ENCODE peak calls at places on chromosomes 4 and X, in six cellular contexts. U, C, N, X, F and J are unnamed samples.

GRCh38 chr4:139857021-139857420 is 191.4 kb downstream of the MGST2 start:
- DNase-seq in C (no peak), X (no peak), U (no peak), F (no peak), N (peak), J (no peak)

GRCh38 chr4:186240848-186241491 is 13.7 kb downstream of the KLKB1 start:
- DNase-seq in N (no peak), X (no peak), C (no peak), U (no peak), F (no peak), J (no peak)

GRCh38 chrX:47156611-47157520 is 11.8 kb downstream of the RBM10 start:
- DNase-seq in U (no peak), N (peak), F (no peak), X (no peak), C (no peak), J (no peak)

GRCh38 chrX:134377537-134377936 is 82.4 kb upstream of the HPRT1 start:
- DNase-seq in U (no peak), F (no peak), N (peak), X (peak), C (peak), J (no peak)

GRCh38 chrX:66622209-66622608 is 16.7 kb downstream of the EDA2R start:
- DNase-seq in F (no peak), C (no peak), U (no peak), X (peak), N (peak), J (no peak)

GRCh38 chrX:16711219-16712115 is 1.0 kb downstream of the CTPS2 start:
- DNase-seq in N (no peak), C (no peak), F (no peak), U (no peak), X (no peak), J (no peak)

GRCh38 chrX:102113367-102113766 is 12.1 kb upstream of the TCEAL2 start:
- DNase-seq in X (no peak), C (no peak), U (no peak), F (no peak), N (no peak), J (no peak)

GRCh38 chr4:168888715-168889215 is 121.3 kb downstream of the CBR4 start:
- DNase-seq in F (no peak), U (no peak), C (no peak), N (no peak), X (no peak), J (no peak)

GRCh38 chr4:81606796-81607550 is 135.3 kb upstream of the RASGEF1B start:
- DNase-seq in U (no peak), X (no peak), C (peak), F (peak), N (no peak), J (no peak)

GRCh38 chrX:29852767-29853166 is 362.6 kb upstream of the MAGEB2 start:
- DNase-seq in C (peak), X (peak), U (no peak), N (peak), F (no peak), J (no peak)

GRCh38 chrX:72115380-72115779 is 16.3 kb downstream of the RTL5 start:
- DNase-seq in U (no peak), C (no peak), F (no peak), X (no peak), N (no peak), J (no peak)

GRCh38 chrX:105609530-105609929 is 212.8 kb upstream of the NRK start:
- DNase-seq in U (no peak), F (no peak), C (no peak), N (no peak), X (no peak), J (no peak)